ENCODE peak calls at places on chromosomes 7 and 10, in nine cellular contexts. One of them, this sample, is unnamed.

GRCh38 chr7:15780271-15780670 is 93.8 kb upstream of the MEOX2 start:
- DNase-seq in activated CD8-positive, alpha-beta memory T cell treated with anti-CD3 and anti-CD28 coated beads for 1 hour: no peak
- DNase-seq in NCI-H1092: no peak
- DNase-seq in GM23338: peak; percentile 16
- DNase-seq in endodermal cell: no peak
- DNase-seq in NCI-H460: no peak
- DNase-seq in stimulated activated CD4-positive, alpha-beta T cell treated with anti-CD3 and anti-CD28 coated beads, Interleukin-15, amount 100 ng/mL, for 48 hours: no peak
- DNase-seq in AG04450: no peak
- DNase-seq in endothelial cell: peak; percentile 50
- DNase-seq in this sample: peak; percentile 29

GRCh38 chr7:100127866-100128601 is 1.3 kb downstream of the MBLAC1 start:
- DNase-seq in activated CD8-positive, alpha-beta memory T cell treated with anti-CD3 and anti-CD28 coated beads for 1 hour: no peak
- DNase-seq in NCI-H1092: no peak
- DNase-seq in GM23338: peak; percentile 58
- DNase-seq in endodermal cell: peak; percentile 78
- DNase-seq in NCI-H460: no peak
- DNase-seq in stimulated activated CD4-positive, alpha-beta T cell treated with anti-CD3 and anti-CD28 coated beads, Interleukin-15, amount 100 ng/mL, for 48 hours: no peak
- DNase-seq in AG04450: no peak
- DNase-seq in endothelial cell: peak; percentile 37
- DNase-seq in this sample: peak; percentile 39

GRCh38 chr7:139769066-139769465 is 8.7 kb downstream of the HIPK2 start:
- DNase-seq in activated CD8-positive, alpha-beta memory T cell treated with anti-CD3 and anti-CD28 coated beads for 1 hour: no peak
- DNase-seq in NCI-H1092: no peak
- DNase-seq in GM23338: no peak
- DNase-seq in endodermal cell: peak; percentile 22
- DNase-seq in NCI-H460: no peak
- DNase-seq in stimulated activated CD4-positive, alpha-beta T cell treated with anti-CD3 and anti-CD28 coated beads, Interleukin-15, amount 100 ng/mL, for 48 hours: no peak
- DNase-seq in AG04450: no peak
- DNase-seq in endothelial cell: no peak
- DNase-seq in this sample: no peak

GRCh38 chr7:157674027-157674714 is 337.4 kb downstream of the DNAJB6 start:
- DNase-seq in activated CD8-positive, alpha-beta memory T cell treated with anti-CD3 and anti-CD28 coated beads for 1 hour: no peak
- DNase-seq in NCI-H1092: no peak
- DNase-seq in GM23338: no peak
- DNase-seq in endodermal cell: peak; percentile 32
- DNase-seq in NCI-H460: no peak
- DNase-seq in stimulated activated CD4-positive, alpha-beta T cell treated with anti-CD3 and anti-CD28 coated beads, Interleukin-15, amount 100 ng/mL, for 48 hours: no peak
- DNase-seq in AG04450: no peak
- DNase-seq in endothelial cell: no peak
- DNase-seq in this sample: no peak

GRCh38 chr10:44245601-44245938 is 139.3 kb downstream of the CXCL12 start:
- DNase-seq in activated CD8-positive, alpha-beta memory T cell treated with anti-CD3 and anti-CD28 coated beads for 1 hour: no peak
- DNase-seq in NCI-H1092: no peak
- DNase-seq in GM23338: no peak
- DNase-seq in endodermal cell: no peak
- DNase-seq in NCI-H460: no peak
- DNase-seq in stimulated activated CD4-positive, alpha-beta T cell treated with anti-CD3 and anti-CD28 coated beads, Interleukin-15, amount 100 ng/mL, for 48 hours: no peak
- DNase-seq in AG04450: peak; percentile 34
- DNase-seq in endothelial cell: no peak
- DNase-seq in this sample: no peak

GRCh38 chr10:83373659-83374058 is 765.6 kb upstream of the GHITM start:
- DNase-seq in activated CD8-positive, alpha-beta memory T cell treated with anti-CD3 and anti-CD28 coated beads for 1 hour: no peak
- DNase-seq in NCI-H1092: no peak
- DNase-seq in GM23338: peak; percentile 65
- DNase-seq in endodermal cell: peak; percentile 80
- DNase-seq in NCI-H460: peak; percentile 8
- DNase-seq in stimulated activated CD4-positive, alpha-beta T cell treated with anti-CD3 and anti-CD28 coated beads, Interleukin-15, amount 100 ng/mL, for 48 hours: no peak
- DNase-seq in AG04450: no peak
- DNase-seq in endothelial cell: peak; percentile 16
- DNase-seq in this sample: peak; percentile 15

GRCh38 chr10:86389441-86390193 is 23.0 kb upstream of the GRID1 start:
- DNase-seq in activated CD8-positive, alpha-beta memory T cell treated with anti-CD3 and anti-CD28 coated beads for 1 hour: no peak
- DNase-seq in NCI-H1092: no peak
- DNase-seq in GM23338: peak; percentile 93
- DNase-seq in endodermal cell: peak; percentile 96
- DNase-seq in NCI-H460: no peak
- DNase-seq in stimulated activated CD4-positive, alpha-beta T cell treated with anti-CD3 and anti-CD28 coated beads, Interleukin-15, amount 100 ng/mL, for 48 hours: no peak
- DNase-seq in AG04450: no peak
- DNase-seq in endothelial cell: peak; percentile 67
- DNase-seq in this sample: no peak

GRCh38 chr10:1938317-1938716 is 201.0 kb upstream of the ADARB2 start:
- DNase-seq in activated CD8-positive, alpha-beta memory T cell treated with anti-CD3 and anti-CD28 coated beads for 1 hour: no peak
- DNase-seq in NCI-H1092: no peak
- DNase-seq in GM23338: no peak
- DNase-seq in endodermal cell: no peak
- DNase-seq in NCI-H460: no peak
- DNase-seq in stimulated activated CD4-positive, alpha-beta T cell treated with anti-CD3 and anti-CD28 coated beads, Interleukin-15, amount 100 ng/mL, for 48 hours: peak; percentile 17
- DNase-seq in AG04450: no peak
- DNase-seq in endothelial cell: no peak
- DNase-seq in this sample: no peak

GRCh38 chr10:76576276-76576962 is 1061.2 kb downstream of the KCNMA1 start:
- DNase-seq in activated CD8-positive, alpha-beta memory T cell treated with anti-CD3 and anti-CD28 coated beads for 1 hour: no peak
- DNase-seq in NCI-H1092: no peak
- DNase-seq in GM23338: no peak
- DNase-seq in endodermal cell: peak; percentile 18
- DNase-seq in NCI-H460: no peak
- DNase-seq in stimulated activated CD4-positive, alpha-beta T cell treated with anti-CD3 and anti-CD28 coated beads, Interleukin-15, amount 100 ng/mL, for 48 hours: no peak
- DNase-seq in AG04450: peak; percentile 46
- DNase-seq in endothelial cell: no peak
- DNase-seq in this sample: no peak

GRCh38 chr7:128335730-128336129 is 8.0 kb downstream of the RBM28 start:
- DNase-seq in activated CD8-positive, alpha-beta memory T cell treated with anti-CD3 and anti-CD28 coated beads for 1 hour: no peak
- DNase-seq in NCI-H1092: no peak
- DNase-seq in GM23338: no peak
- DNase-seq in endodermal cell: no peak
- DNase-seq in NCI-H460: no peak
- DNase-seq in stimulated activated CD4-positive, alpha-beta T cell treated with anti-CD3 and anti-CD28 coated beads, Interleukin-15, amount 100 ng/mL, for 48 hours: no peak
- DNase-seq in AG04450: no peak
- DNase-seq in endothelial cell: no peak
- DNase-seq in this sample: no peak

GRCh38 chr10:62250594-62251198 is 17.9 kb downstream of the RTKN2 start:
- DNase-seq in activated CD8-positive, alpha-beta memory T cell treated with anti-CD3 and anti-CD28 coated beads for 1 hour: no peak
- DNase-seq in NCI-H1092: no peak
- DNase-seq in GM23338: no peak
- DNase-seq in endodermal cell: no peak
- DNase-seq in NCI-H460: no peak
- DNase-seq in stimulated activated CD4-positive, alpha-beta T cell treated with anti-CD3 and anti-CD28 coated beads, Interleukin-15, amount 100 ng/mL, for 48 hours: no peak
- DNase-seq in AG04450: no peak
- DNase-seq in endothelial cell: no peak
- DNase-seq in this sample: no peak